ENCODE peak calls at places on chromosome 10, in six cellular contexts. R is cardiac muscle cell; E is CD8-positive, alpha-beta T cell; W is endothelial cell of umbilical vein; J is lung; Q is psoas muscle. A is an unnamed sample.

GRCh38 chr10:44261296-44261695 is 123.6 kb downstream of the CXCL12 start:
- DNase-seq in R (peak; percentile 35), E (no peak), W (no peak), J (no peak), Q (no peak), A (no peak)

GRCh38 chr10:101217450-101218281 is 11.6 kb downstream of the LBX1 start:
- DNase-seq in R (peak; percentile 50), E (no peak), W (peak; percentile 37), J (no peak), Q (no peak), A (peak; percentile 47)

GRCh38 chr10:112082134-112082533 is 101.4 kb downstream of the GPAM start:
- DNase-seq in R (no peak), E (no peak), W (no peak), J (no peak), Q (no peak), A (peak; percentile 2)

GRCh38 chr10:90621577-90621976 is 236.3 kb downstream of the HTR7 start:
- DNase-seq in R (peak; percentile 41), E (no peak), W (peak; percentile 3), J (no peak), Q (no peak), A (no peak)

GRCh38 chr10:114356786-114357588 is 47.3 kb downstream of the AFAP1L2 start:
- DNase-seq in R (no peak), E (no peak), W (peak; percentile 50), J (no peak), Q (no peak), A (no peak)

GRCh38 chr10:123573236-123574147 is 92.7 kb upstream of the GPR26 start:
- DNase-seq in R (peak; percentile 27), E (no peak), W (peak; percentile 8), J (peak; percentile 61), Q (no peak), A (peak; percentile 32)

GRCh38 chr10:35942052-35942451 is 300.0 kb upstream of the FZD8 start:
- DNase-seq in R (no peak), E (no peak), W (peak; percentile 15), J (no peak), Q (no peak), A (peak; percentile 7)

GRCh38 chr10:79387974-79388850 is 40.9 kb downstream of the PPIF start:
- DNase-seq in R (no peak), E (no peak), W (no peak), J (peak; percentile 24), Q (no peak), A (no peak)

GRCh38 chr10:71542476-71542875 is 145.8 kb downstream of the CDH23 start:
- DNase-seq in R (no peak), E (no peak), W (no peak), J (no peak), Q (no peak), A (no peak)

GRCh38 chr10:34884272-34884952 is 69.3 kb upstream of the PARD3 start:
- DNase-seq in R (no peak), E (no peak), W (no peak), J (no peak), Q (no peak), A (no peak)

GRCh38 chr10:113739031-113739430 is 12.5 kb upstream of the PLEKHS1 start:
- DNase-seq in R (no peak), E (no peak), W (no peak), J (no peak), Q (no peak), A (no peak)

GRCh38 chr10:37727491-37728352 is 129.7 kb downstream of the ZNF248 start:
- DNase-seq in R (no peak), E (no peak), W (no peak), J (no peak), Q (no peak), A (no peak)

GRCh38 chr10:68106656-68107055 is 2.6 kb upstream of the MYPN start:
- DNase-seq in R (peak; percentile 54), E (no peak), W (no peak), J (no peak), Q (no peak), A (no peak)

GRCh38 chr10:94125856-94126255 is 132.1 kb downstream of the PLCE1 start:
- DNase-seq in R (peak; percentile 52), E (no peak), W (no peak), J (no peak), Q (no peak), A (no peak)

GRCh38 chr10:68871731-68872342 is 29.3 kb upstream of the DDX50 start:
- DNase-seq in R (peak; percentile 77), E (no peak), W (no peak), J (no peak), Q (no peak), A (peak; percentile 55)

GRCh38 chr10:69049564-69049955 is 38.3 kb upstream of the SRGN start:
- DNase-seq in R (no peak), E (no peak), W (no peak), J (no peak), Q (no peak), A (no peak)

GRCh38 chr10:77686096-77686495 is 48.5 kb upstream of the KCNMA1 start:
- DNase-seq in R (no peak), E (no peak), W (no peak), J (no peak), Q (no peak), A (no peak)

GRCh38 chr10:1841759-1842158 is 104.4 kb upstream of the ADARB2 start:
- DNase-seq in R (no peak), E (no peak), W (no peak), J (no peak), Q (no peak), A (no peak)

GRCh38 chr10:12709516-12709915 is 292.0 kb downstream of the CCDC3 start:
- DNase-seq in R (peak; percentile 46), E (no peak), W (peak; percentile 52), J (no peak), Q (no peak), A (no peak)

GRCh38 chr10:21661087-21661486 is 127.1 kb downstream of the MLLT10 start:
- DNase-seq in R (no peak), E (no peak), W (peak; percentile 10), J (no peak), Q (no peak), A (no peak)

GRCh38 chr10:8061274-8062211 is 7.1 kb downstream of the GATA3 start:
- DNase-seq in R (no peak), E (peak; percentile 44), W (peak; percentile 71), J (no peak), Q (no peak), A (peak; percentile 74)

GRCh38 chr10:11547111-11547625 is 64.3 kb downstream of the USP6NL start:
- DNase-seq in R (peak; percentile 29), E (no peak), W (peak; percentile 65), J (no peak), Q (no peak), A (no peak)
- TF ChIP-seq CTCF in R (no peak), E (no peak), W (no peak), J (no peak), Q (no peak), A (no peak)

DNA sequence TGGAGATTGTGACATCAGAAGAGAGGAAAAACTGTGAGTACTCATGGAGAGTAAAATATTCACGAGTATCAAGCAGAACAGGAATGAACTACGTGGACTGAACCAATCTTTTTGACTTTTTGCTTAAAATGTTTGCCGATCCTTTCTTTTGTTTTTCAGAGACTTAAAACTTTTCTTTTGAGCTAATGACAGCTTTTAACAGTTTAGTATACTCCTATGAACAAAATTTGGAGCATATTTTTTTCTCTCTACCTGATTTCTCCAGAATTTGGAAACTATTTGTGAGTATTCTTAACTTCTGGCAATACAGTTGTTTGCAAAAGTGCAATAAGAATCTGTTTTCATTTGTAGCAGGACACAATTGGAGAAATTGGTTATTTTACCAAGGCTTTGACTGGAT is 786.3 kb downstream of the SORCS1 start:
- DNase-seq in R (no peak), E (no peak), W (no peak), J (no peak), Q (no peak), A (no peak)
- H3K9me3 ChIP-seq in R (no peaks in the 10 kb centered on the region), E (no peaks in the 10 kb centered on the region), W (peaks cover 4% of the 10 kb centered on the region), J (no peaks in the 10 kb centered on the region), Q (no peaks in the 10 kb centered on the region), A (no peaks in the 10 kb centered on the region)

DNA sequence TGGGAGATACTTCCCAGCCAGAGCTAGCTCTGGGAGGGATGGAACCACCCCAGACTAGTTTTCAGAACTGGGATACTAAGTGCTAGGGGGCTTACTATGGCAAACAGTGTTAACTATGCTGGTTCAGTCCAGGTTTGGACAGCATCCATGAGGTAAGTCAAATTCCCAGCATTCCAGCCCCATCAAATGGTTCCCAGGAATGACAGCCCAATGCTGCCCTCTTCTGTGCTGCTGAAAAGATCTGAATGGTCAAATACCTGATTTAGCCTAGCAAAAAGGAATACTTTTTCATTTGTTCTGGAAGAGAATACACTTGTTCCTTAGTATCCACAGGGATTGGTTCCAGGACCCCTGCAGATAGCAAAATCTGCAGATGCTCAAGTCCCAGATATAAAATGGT is 141.8 kb upstream of the CCDC6 start:
- DNase-seq in R (peak; percentile 60), E (no peak), W (peak; percentile 18), J (no peak), Q (no peak), A (peak; percentile 43)
- TF ChIP-seq CTCF in R (peak; percentile 35), E (no peak), W (no peak), J (peak; percentile 1), Q (no peak), A (no peak)

DNA sequence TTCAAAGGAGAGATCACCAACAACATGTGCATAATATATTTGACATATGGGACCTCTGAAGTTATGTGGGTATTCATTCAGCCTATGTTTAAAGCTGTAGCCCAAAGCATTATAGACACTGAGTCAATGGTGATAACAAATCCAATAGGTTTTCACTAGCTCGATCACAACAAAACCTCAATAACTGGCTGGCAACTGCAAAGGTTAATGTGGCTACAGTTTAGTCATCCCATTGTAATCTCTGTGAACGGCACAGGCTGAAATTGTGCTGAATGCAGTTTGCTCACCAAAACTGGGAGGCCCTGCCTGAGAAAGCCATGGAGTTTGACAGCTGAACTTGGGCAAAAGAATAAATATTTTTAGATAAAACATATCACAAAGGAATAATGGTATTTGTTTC is 152.4 kb upstream of the ADO start:
- DNase-seq in R (peak; percentile 5), E (no peak), W (no peak), J (no peak), Q (no peak), A (no peak)
- H3K9me3 ChIP-seq in R (no peaks in the 10 kb centered on the region), E (no peaks in the 10 kb centered on the region), W (no peaks in the 10 kb centered on the region), J (no peaks in the 10 kb centered on the region), Q (no peaks in the 10 kb centered on the region), A (no peaks in the 10 kb centered on the region)

GRCh38 chr10:74927701-74928100 is 101.3 kb downstream of the KAT6B start:
- DNase-seq in R (no peak), E (no peak), W (peak; percentile 42), J (no peak), Q (no peak), A (no peak)

GRCh38 chr10:74929197-74929596 is 102.8 kb downstream of the KAT6B start:
- DNase-seq in R (peak; percentile 63), E (no peak), W (peak; percentile 22), J (no peak), Q (no peak), A (no peak)

GRCh38 chr10:74926791-74927585 is 100.6 kb downstream of the KAT6B start:
- DNase-seq in R (no peak), E (no peak), W (no peak), J (no peak), Q (no peak), A (peak; percentile 56)

GRCh38 chr10:74930962-74931361 is 104.6 kb downstream of the KAT6B start:
- DNase-seq in R (no peak), E (no peak), W (no peak), J (no peak), Q (no peak), A (no peak)

DNA sequence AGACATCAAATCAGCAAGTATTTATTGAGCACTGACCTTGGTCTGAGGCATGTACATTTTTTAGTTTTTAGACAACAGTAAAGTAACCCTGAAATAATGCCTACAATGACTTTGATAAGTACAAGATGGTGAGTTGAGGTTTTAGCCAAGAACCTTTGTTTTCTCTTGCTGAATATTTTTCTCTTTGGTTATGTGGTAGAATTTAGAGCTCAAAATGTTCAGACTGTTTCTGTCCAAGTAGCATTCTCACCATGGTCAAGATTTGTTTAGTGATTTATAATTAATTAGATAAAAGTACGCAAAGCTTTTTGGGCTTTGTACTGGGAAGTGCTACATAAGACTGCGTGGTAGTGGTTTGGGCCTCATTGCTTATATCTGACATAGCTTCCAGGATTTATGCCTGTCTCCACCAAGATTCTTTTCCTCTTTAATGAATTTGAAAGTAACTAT is 102.4 kb downstream of the KAT6B start:
- DNase-seq in R (peak; percentile 43), E (no peak), W (no peak), J (no peak), Q (no peak), A (no peak)
- TF ChIP-seq CTCF in R (no peak), E (no peak), W (no peak), J (no peak), Q (no peak), A (no peak)

A was measured in thyroid gland.